ENCODE peak calls at places on chromosome 13, in five cellular contexts. One of them, this sample, is unnamed.
A peak's percentile ranks its signal among the peaks of the same experiment; 100 is the strongest.

GRCh38 chr13:43128504-43128929 is 105.1 kb downstream of the DNAJC15 start:
- DNase-seq in psoas muscle: peak; percentile 53
- DNase-seq in brain microvascular endothelial cell: no peak
- DNase-seq in mammary epithelial cell: no peak
- DNase-seq in HCT116: no peak
- DNase-seq in this sample: no peak

GRCh38 chr13:38429916-38430315 is 80.3 kb downstream of the UFM1 start:
- DNase-seq in brain microvascular endothelial cell: no peak
- DNase-seq in mammary epithelial cell: no peak
- DNase-seq in HCT116: no peak
- DNase-seq in psoas muscle: no peak
- DNase-seq in this sample: no peak

GRCh38 chr13:45441633-45442032 is 23.1 kb upstream of the COG3 start:
- DNase-seq in HCT116: no peak
- DNase-seq in psoas muscle: no peak
- DNase-seq in mammary epithelial cell: peak; percentile 79
- DNase-seq in brain microvascular endothelial cell: peak; percentile 11
- DNase-seq in this sample: no peak

GRCh38 chr13:96822900-96823299 is 171.4 kb downstream of the OXGR1 start:
- DNase-seq in psoas muscle: no peak
- DNase-seq in HCT116: peak; percentile 54
- DNase-seq in mammary epithelial cell: peak; percentile 21
- DNase-seq in brain microvascular endothelial cell: no peak
- DNase-seq in this sample: no peak

GRCh38 chr13:46749951-46750350 is 47.0 kb downstream of the ESD start:
- DNase-seq in psoas muscle: no peak
- DNase-seq in mammary epithelial cell: no peak
- DNase-seq in brain microvascular endothelial cell: peak; percentile 22
- DNase-seq in HCT116: no peak
- DNase-seq in this sample: no peak

GRCh38 chr13:34107814-34108213 is 289.9 kb downstream of the RFC3 start:
- DNase-seq in brain microvascular endothelial cell: no peak
- DNase-seq in mammary epithelial cell: no peak
- DNase-seq in psoas muscle: no peak
- DNase-seq in HCT116: no peak
- DNase-seq in this sample: no peak

GRCh38 chr13:97015661-97016350 is 21.5 kb upstream of the OXGR1 start:
- DNase-seq in psoas muscle: no peak
- DNase-seq in brain microvascular endothelial cell: peak; percentile 26
- DNase-seq in HCT116: no peak
- DNase-seq in mammary epithelial cell: no peak
- DNase-seq in this sample: no peak

GRCh38 chr13:74098077-74098476 is 36.1 kb downstream of the KLF12 start:
- DNase-seq in psoas muscle: no peak
- DNase-seq in mammary epithelial cell: no peak
- DNase-seq in HCT116: no peak
- DNase-seq in brain microvascular endothelial cell: no peak
- DNase-seq in this sample: no peak

GRCh38 chr13:76293346-76293745 is 592.9 kb downstream of the KCTD12 start:
- DNase-seq in HCT116: no peak
- DNase-seq in brain microvascular endothelial cell: no peak
- DNase-seq in mammary epithelial cell: peak; percentile 60
- DNase-seq in psoas muscle: no peak
- DNase-seq in this sample: no peak

GRCh38 chr13:109357751-109358150 is 428.6 kb downstream of the IRS2 start:
- DNase-seq in brain microvascular endothelial cell: no peak
- DNase-seq in HCT116: no peak
- DNase-seq in mammary epithelial cell: peak; percentile 30
- DNase-seq in psoas muscle: no peak
- DNase-seq in this sample: no peak

GRCh38 chr13:21231426-21231945 is 55.0 kb downstream of the MRPL57 start:
- DNase-seq in HCT116: no peak
- DNase-seq in psoas muscle: no peak
- DNase-seq in mammary epithelial cell: no peak
- DNase-seq in brain microvascular endothelial cell: peak; percentile 11
- DNase-seq in this sample: no peak

GRCh38 chr13:20567881-20568528 is 1.0 kb downstream of the IFT88 start:
- DNase-seq in HCT116: no peak
- DNase-seq in psoas muscle: no peak
- DNase-seq in mammary epithelial cell: no peak
- DNase-seq in brain microvascular endothelial cell: peak; percentile 7
- DNase-seq in this sample: no peak

GRCh38 chr13:75263741-75264407 is 218.1 kb downstream of the TBC1D4 start:
- DNase-seq in brain microvascular endothelial cell: no peak
- DNase-seq in HCT116: no peak
- DNase-seq in mammary epithelial cell: peak; percentile 51
- DNase-seq in psoas muscle: no peak
- DNase-seq in this sample: no peak

GRCh38 chr13:38566526-38566925 is 120.4 kb upstream of the FREM2 start:
- DNase-seq in psoas muscle: no peak
- DNase-seq in brain microvascular endothelial cell: no peak
- DNase-seq in mammary epithelial cell: no peak
- DNase-seq in HCT116: no peak
- DNase-seq in this sample: no peak

GRCh38 chr13:39273953-39274352 is 235.7 kb downstream of the NHLRC3 start:
- DNase-seq in psoas muscle: no peak
- DNase-seq in mammary epithelial cell: no peak
- DNase-seq in brain microvascular endothelial cell: no peak
- DNase-seq in HCT116: no peak
- DNase-seq in this sample: no peak

GRCh38 chr13:25668345-25668744 is 296.6 kb downstream of the ATP8A2 start:
- DNase-seq in psoas muscle: no peak
- DNase-seq in brain microvascular endothelial cell: no peak
- DNase-seq in mammary epithelial cell: no peak
- DNase-seq in HCT116: no peak
- DNase-seq in this sample: no peak

GRCh38 chr13:99419591-99420243 is 81.6 kb upstream of the TM9SF2 start:
- DNase-seq in brain microvascular endothelial cell: no peak
- DNase-seq in HCT116: no peak
- DNase-seq in mammary epithelial cell: no peak
- DNase-seq in psoas muscle: peak; percentile 4
- DNase-seq in this sample: no peak

GRCh38 chr13:80654638-80655249 is 313.8 kb upstream of the SPRY2 start:
- DNase-seq in mammary epithelial cell: no peak
- DNase-seq in psoas muscle: no peak
- DNase-seq in HCT116: no peak
- DNase-seq in brain microvascular endothelial cell: no peak
- DNase-seq in this sample: peak; percentile 45

GRCh38 chr13:110341445-110342247 is 34.6 kb downstream of the COL4A2 start:
- DNase-seq in psoas muscle: no peak
- DNase-seq in brain microvascular endothelial cell: peak; percentile 91
- DNase-seq in HCT116: no peak
- DNase-seq in mammary epithelial cell: no peak
- DNase-seq in this sample: no peak

GRCh38 chr13:110185696-110186095 is 121.3 kb downstream of the COL4A1 start:
- DNase-seq in brain microvascular endothelial cell: peak; percentile 92
- DNase-seq in HCT116: no peak
- DNase-seq in psoas muscle: no peak
- DNase-seq in mammary epithelial cell: no peak
- DNase-seq in this sample: no peak

GRCh38 chr13:110047511-110047910 is 259.4 kb downstream of the COL4A1 start:
- DNase-seq in HCT116: no peak
- DNase-seq in mammary epithelial cell: no peak
- DNase-seq in brain microvascular endothelial cell: peak; percentile 24
- DNase-seq in psoas muscle: no peak
- DNase-seq in this sample: peak; percentile 83

GRCh38 chr13:97600438-97601080 is 166.6 kb downstream of the RAP2A start:
- DNase-seq in brain microvascular endothelial cell: peak; percentile 72
- DNase-seq in mammary epithelial cell: peak; percentile 67
- DNase-seq in psoas muscle: no peak
- DNase-seq in HCT116: no peak
- DNase-seq in this sample: no peak

GRCh38 chr13:38348890-38349289 is 761 bp upstream of the UFM1 start:
- DNase-seq in brain microvascular endothelial cell: peak; percentile 16
- DNase-seq in psoas muscle: no peak
- DNase-seq in mammary epithelial cell: peak; percentile 80
- DNase-seq in HCT116: no peak
- DNase-seq in this sample: no peak

GRCh38 chr13:73683746-73684145 is 450.5 kb downstream of the KLF12 start:
- DNase-seq in brain microvascular endothelial cell: no peak
- DNase-seq in HCT116: no peak
- DNase-seq in mammary epithelial cell: peak; percentile 45
- DNase-seq in psoas muscle: no peak
- DNase-seq in this sample: no peak

GRCh38 chr13:51494151-51494550 is 41.3 kb upstream of the INTS6 start:
- DNase-seq in mammary epithelial cell: no peak
- DNase-seq in brain microvascular endothelial cell: peak; percentile 16
- DNase-seq in HCT116: no peak
- DNase-seq in psoas muscle: no peak
- DNase-seq in this sample: no peak

GRCh38 chr13:45194081-45194939 is 6.5 kb downstream of the KCTD4 start:
- DNase-seq in mammary epithelial cell: peak; percentile 69
- DNase-seq in psoas muscle: no peak
- DNase-seq in brain microvascular endothelial cell: peak; percentile 43
- DNase-seq in HCT116: no peak
- DNase-seq in this sample: no peak

DNA sequence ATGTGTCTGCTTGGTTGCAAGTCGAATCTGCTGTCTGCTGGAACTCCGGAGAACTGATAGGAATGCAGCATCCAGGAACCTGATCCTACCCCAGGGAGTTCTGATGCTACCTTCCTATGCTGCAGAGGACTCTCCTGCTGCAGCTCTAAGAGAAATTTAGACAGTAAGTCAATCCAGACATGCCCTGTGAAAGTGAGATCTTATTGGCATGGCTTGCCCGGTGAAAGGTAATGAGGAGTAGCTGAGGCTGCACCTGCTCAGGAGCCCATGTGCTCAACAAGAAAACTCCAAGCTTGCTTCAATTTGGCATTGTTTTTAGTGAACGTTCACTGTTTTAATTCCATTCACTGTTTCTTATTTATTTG is 217.3 kb upstream of the SERP2 start:
- DNase-seq in HCT116: no peak
- DNase-seq in brain microvascular endothelial cell: no peak
- DNase-seq in mammary epithelial cell: no peak
- DNase-seq in psoas muscle: no peak
- DNase-seq in this sample: no peak
- H3K4me3 ChIP-seq in HCT116: no peak overlapping the region
- H3K4me3 ChIP-seq in brain microvascular endothelial cell: no peak overlapping the region
- H3K4me3 ChIP-seq in mammary epithelial cell: no peak overlapping the region
- H3K4me3 ChIP-seq in psoas muscle: peak overlapping the region; percentile 57
- H3K4me3 ChIP-seq in this sample: peak overlapping the region; percentile 35

GRCh38 chr13:30072818-30073186 is 222.4 kb upstream of the UBL3 start:
- DNase-seq in mammary epithelial cell: no peak
- DNase-seq in brain microvascular endothelial cell: no peak
- DNase-seq in HCT116: no peak
- DNase-seq in psoas muscle: no peak
- DNase-seq in this sample: no peak

GRCh38 chr13:30077338-30077737 is 226.9 kb upstream of the UBL3 start:
- DNase-seq in brain microvascular endothelial cell: no peak
- DNase-seq in HCT116: no peak
- DNase-seq in psoas muscle: no peak
- DNase-seq in mammary epithelial cell: no peak
- DNase-seq in this sample: no peak

GRCh38 chr13:30074955-30075614 is 224.7 kb upstream of the UBL3 start:
- DNase-seq in HCT116: no peak
- DNase-seq in brain microvascular endothelial cell: no peak
- DNase-seq in mammary epithelial cell: no peak
- DNase-seq in psoas muscle: no peak
- DNase-seq in this sample: no peak

GRCh38 chr13:30078059-30078458 is 227.6 kb upstream of the UBL3 start:
- DNase-seq in psoas muscle: no peak
- DNase-seq in brain microvascular endothelial cell: no peak
- DNase-seq in mammary epithelial cell: no peak
- DNase-seq in HCT116: no peak
- DNase-seq in this sample: no peak

DNA sequence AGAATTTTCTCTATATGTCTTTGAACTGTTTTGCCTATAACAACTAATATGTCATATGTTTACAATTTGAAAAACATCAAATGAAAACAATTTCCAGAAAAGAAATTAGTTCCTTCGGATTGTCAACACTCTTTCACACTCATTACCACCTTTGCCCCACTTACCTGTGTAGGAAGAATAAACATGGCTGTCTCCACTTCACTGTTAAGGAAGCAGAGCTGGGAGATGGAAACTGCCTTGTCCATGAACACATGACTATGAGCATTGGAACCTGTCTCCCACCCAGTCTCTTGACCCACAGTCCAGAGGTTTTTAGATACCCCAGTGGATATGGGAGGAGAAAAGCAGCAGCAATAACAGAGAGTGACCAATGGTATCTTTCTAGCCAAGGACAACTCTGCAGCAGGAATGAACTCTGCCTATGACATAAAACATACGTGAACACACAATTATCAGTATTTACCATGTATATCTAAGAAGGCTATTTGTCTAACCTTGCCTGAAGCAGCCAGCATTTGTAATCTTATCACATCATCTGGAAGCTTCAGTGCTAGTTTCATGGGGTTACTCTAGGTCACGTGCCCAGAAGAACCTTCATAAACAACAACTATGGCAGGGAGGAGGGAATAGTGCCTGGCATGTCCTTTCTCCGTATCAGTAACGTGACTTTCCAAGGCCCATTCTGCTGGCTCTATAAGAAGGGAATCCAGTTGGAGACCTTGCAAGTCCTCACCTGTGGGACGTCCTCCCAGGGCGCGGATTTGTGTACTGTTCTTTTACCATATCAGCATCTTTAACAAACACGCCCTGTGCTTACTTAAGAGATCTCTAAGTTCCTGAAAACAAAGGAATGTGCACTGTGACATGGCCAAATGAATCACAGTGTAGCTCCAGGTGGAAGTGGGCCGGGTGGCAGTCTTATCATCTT is 221.7 kb upstream of the UBL3 start:
- DNase-seq in psoas muscle: no peak
- DNase-seq in brain microvascular endothelial cell: no peak
- DNase-seq in HCT116: no peak
- DNase-seq in mammary epithelial cell: peak; percentile 4
- DNase-seq in this sample: peak; percentile 78
- H3K27ac ChIP-seq in psoas muscle: no peak overlapping the region
- H3K27ac ChIP-seq in brain microvascular endothelial cell: no peak overlapping the region
- H3K27ac ChIP-seq in HCT116: no peak overlapping the region
- H3K27ac ChIP-seq in mammary epithelial cell: no peak overlapping the region
- H3K27ac ChIP-seq in this sample: peak overlapping the region; percentile 41

GRCh38 chr13:53104120-53104519 is 75.5 kb downstream of the OLFM4 start:
- DNase-seq in mammary epithelial cell: no peak
- DNase-seq in HCT116: no peak
- DNase-seq in brain microvascular endothelial cell: no peak
- DNase-seq in psoas muscle: no peak
- DNase-seq in this sample: no peak
- H3K4me3 ChIP-seq in mammary epithelial cell: no peak overlapping the region
- H3K4me3 ChIP-seq in HCT116: no peak overlapping the region
- H3K4me3 ChIP-seq in brain microvascular endothelial cell: no peak overlapping the region
- H3K4me3 ChIP-seq in psoas muscle: no peak overlapping the region
- H3K4me3 ChIP-seq in this sample: no peak overlapping the region

GRCh38 chr13:113491418-113491883 is 940 bp upstream of the DCUN1D2 start:
- DNase-seq in psoas muscle: peak; percentile 67
- DNase-seq in HCT116: no peak
- DNase-seq in brain microvascular endothelial cell: no peak
- DNase-seq in mammary epithelial cell: peak; percentile 27
- DNase-seq in this sample: peak; percentile 60

GRCh38 chr13:113490496-113491417 is at the start of gene DCUN1D2:
- DNase-seq in HCT116: peak; percentile 85
- DNase-seq in psoas muscle: peak; percentile 98
- DNase-seq in mammary epithelial cell: peak; percentile 96
- DNase-seq in brain microvascular endothelial cell: peak; percentile 84
- DNase-seq in this sample: peak; percentile 95

GRCh38 chr13:113488283-113488682 is 2.2 kb downstream of the DCUN1D2 start:
- DNase-seq in brain microvascular endothelial cell: no peak
- DNase-seq in psoas muscle: no peak
- DNase-seq in HCT116: no peak
- DNase-seq in mammary epithelial cell: no peak
- DNase-seq in this sample: no peak

GRCh38 chr13:113489549-113490495 is 689 bp downstream of the DCUN1D2 start:
- DNase-seq in HCT116: no peak
- DNase-seq in mammary epithelial cell: peak; percentile 38
- DNase-seq in brain microvascular endothelial cell: peak; percentile 15
- DNase-seq in psoas muscle: no peak
- DNase-seq in this sample: peak; percentile 60

GRCh38 chr13:113489171-113489548 is 1.4 kb downstream of the DCUN1D2 start:
- DNase-seq in HCT116: no peak
- DNase-seq in brain microvascular endothelial cell: no peak
- DNase-seq in mammary epithelial cell: peak; percentile 3
- DNase-seq in psoas muscle: no peak
- DNase-seq in this sample: no peak
- H3K27ac ChIP-seq in HCT116: peak overlapping the region; percentile 84
- H3K27ac ChIP-seq in brain microvascular endothelial cell: no peak overlapping the region
- H3K27ac ChIP-seq in mammary epithelial cell: peak overlapping the region; percentile 26
- H3K27ac ChIP-seq in psoas muscle: peak overlapping the region; percentile 88
- H3K27ac ChIP-seq in this sample: no peak overlapping the region